ENCODE peak calls at places on chromosomes 6 and 20, in six cellular contexts. P is fibroblast of lung; E is GM04503; Z is left lung; F is COLO829; L is activated T-cell treated with anti-CD3 and anti-CD28 coated beads, Interleukin-2, amount 50 U/mL, for 72 hours. W is an unnamed sample.

GRCh38 chr6:187252-187840 is 104.9 kb upstream of the DUSP22 start:
- DNase-seq in L (no peak), F (no peak), Z (no peak), E (no peak), P (peak), W (no peak)

GRCh38 chr6:90216081-90216977 is 80.3 kb downstream of the BACH2 start:
- DNase-seq in Z (peak), L (no peak), E (no peak), F (no peak), P (peak), W (no peak)

GRCh38 chr20:29741894-29742698 is 1515.4 kb upstream of the DEFB115 start:
- DNase-seq in F (no peak), L (no peak), E (no peak), Z (no peak), P (no peak), W (no peak)

GRCh38 chr6:15562954-15563353 is 99.9 kb downstream of the DTNBP1 start:
- DNase-seq in F (no peak), P (no peak), E (no peak), Z (no peak), L (no peak), W (no peak)

GRCh38 chr6:149567194-149567586 is 1.0 kb downstream of the GINM1 start:
- DNase-seq in F (no peak), Z (no peak), L (no peak), E (no peak), P (no peak), W (no peak)

GRCh38 chr6:99282479-99283062 is 66.9 kb downstream of the FAXC start:
- DNase-seq in L (no peak), F (peak), E (no peak), P (peak), Z (no peak), W (no peak)

GRCh38 chr6:147205690-147206600 is 1.7 kb downstream of the STXBP5 start:
- DNase-seq in E (no peak), P (peak), L (no peak), Z (no peak), F (no peak), W (peak)

GRCh38 chr20:46694484-46694883 is 5.2 kb upstream of the TP53RK start:
- DNase-seq in Z (no peak), F (peak), P (peak), E (no peak), L (no peak), W (no peak)

GRCh38 chr20:47392015-47392720 is 35.7 kb upstream of the ZMYND8 start:
- DNase-seq in P (peak), F (peak), E (peak), Z (peak), L (no peak), W (peak)

GRCh38 chr6:6230286-6230685 is 90.2 kb downstream of the F13A1 start:
- DNase-seq in P (no peak), E (no peak), Z (no peak), F (no peak), L (no peak), W (no peak)

GRCh38 chr6:32102255-32102654 is 6.9 kb downstream of the TNXB start:
- DNase-seq in E (no peak), Z (no peak), F (no peak), L (no peak), P (no peak), W (no peak)

GRCh38 chr6:46325561-46326525 is 155.1 kb upstream of the ENPP5 start:
- DNase-seq in E (peak), Z (peak), L (peak), P (peak), F (no peak), W (no peak)

GRCh38 chr6:4776967-4777925 is 1.0 kb downstream of the CDYL start:
- DNase-seq in Z (peak), F (peak), L (peak), P (peak), E (no peak), W (peak)

GRCh38 chr6:43724914-43725642 is 37.5 kb upstream of the MRPS18A start:
- DNase-seq in E (peak), Z (peak), L (peak), F (peak), P (peak), W (peak)

GRCh38 chr6:35216832-35217811 is 3.4 kb downstream of the SCUBE3 start:
- DNase-seq in L (no peak), F (no peak), E (no peak), P (no peak), Z (no peak), W (no peak)

GRCh38 chr6:68400396-68400795 is 234.7 kb upstream of the ADGRB3 start:
- DNase-seq in E (no peak), F (no peak), Z (no peak), P (no peak), L (no peak), W (no peak)

GRCh38 chr20:53829086-53829703 is 235.6 kb upstream of the ZNF217 start:
- DNase-seq in Z (no peak), P (peak), F (peak), E (peak), L (no peak), W (peak)

GRCh38 chr20:57678340-57678739 is 31.5 kb downstream of the PMEPA1 start:
- DNase-seq in L (no peak), Z (no peak), F (no peak), E (no peak), P (no peak), W (no peak)